ENCODE peak calls at places on chromosomes 11 and 22, in four cellular contexts. Z is astrocyte, C is cardiac muscle cell, L is AG04450. Q is an unnamed sample. For H3K27me3, the result is how much of the 10 kb centered on the place peaks cover.

GRCh38 chr11:97454988-97455387 is 1065.2 kb downstream of the JRKL start:
- DNase-seq in C (peak), L (no peak), Z (peak), Q (no peak)

GRCh38 chr11:8267831-8268529 is 4.3 kb upstream of the LMO1 start:
- DNase-seq in C (peak), Z (no peak), L (no peak), Q (no peak)

GRCh38 chr22:17063372-17064106 is 21.3 kb upstream of the IL17RA start:
- DNase-seq in Z (no peak), C (peak), L (no peak), Q (no peak)

GRCh38 chr11:134032501-134033091 is 36.3 kb upstream of the JAM3 start:
- DNase-seq in Z (no peak), C (no peak), L (no peak), Q (no peak)

GRCh38 chr11:48050304-48050703 is 69.9 kb downstream of the PTPRJ start:
- DNase-seq in C (no peak), L (no peak), Z (no peak), Q (no peak)

GRCh38 chr11:101126551-101127347 is 2.9 kb downstream of the PGR start:
- DNase-seq in C (peak), L (no peak), Z (no peak), Q (no peak)

GRCh38 chr22:49212466-49212865 is 615.2 kb downstream of the BRD1 start:
- DNase-seq in C (no peak), L (no peak), Z (no peak), Q (no peak)

GRCh38 chr11:109641549-109641948 is 219.6 kb downstream of the C11orf87 start:
- DNase-seq in C (peak), Z (peak), L (peak), Q (no peak)

GRCh38 chr11:82233211-82233610 is 500.5 kb downstream of the FAM181B start:
- DNase-seq in L (no peak), Z (no peak), C (no peak), Q (no peak)

GRCh38 chr22:19766506-19767426 is 6.2 kb downstream of the TBX1 start:
- DNase-seq in L (no peak), Z (no peak), C (peak), Q (no peak)

GRCh38 chr11:22666700-22667439 is 459 bp downstream of the GAS2 start:
- DNase-seq in L (no peak), C (peak), Z (peak), Q (no peak)

GRCh38 chr11:127071606-127072005 is 71.0 kb upstream of the KIRREL3 start:
- DNase-seq in C (no peak), L (no peak), Z (no peak), Q (no peak)

GRCh38 chr11:76636826-76637460 is 33.6 kb downstream of the LRRC32 start:
- DNase-seq in Z (no peak), C (no peak), L (no peak), Q (no peak)

GRCh38 chr11:6667733-6668374 is 12.2 kb upstream of the DCHS1 start:
- DNase-seq in Z (no peak), L (no peak), C (peak), Q (no peak)

GRCh38 chr11:94129505-94130335 is 1.1 kb downstream of the PANX1 start:
- DNase-seq in C (no peak), L (no peak), Z (no peak), Q (no peak)

GRCh38 chr22:25364281-25364680 is 144.8 kb downstream of the CRYBB2 start:
- DNase-seq in L (no peak), Z (no peak), C (no peak), Q (no peak)

GRCh38 chr11:33256808-33257159 is 397 bp upstream of the HIPK3 start:
- DNase-seq in Z (no peak), L (no peak), C (no peak), Q (no peak)

GRCh38 chr11:44578279-44578678 is 12.8 kb downstream of the CD82 start:
- DNase-seq in Z (no peak), L (no peak), C (no peak), Q (no peak)

GRCh38 chr11:62588966-62589637 is 2.2 kb downstream of the TUT1 start:
- DNase-seq in Z (no peak), C (no peak), L (no peak), Q (no peak)
- TF ChIP-seq CTCF in Z (peak), C (peak), L (peak), Q (peak)

DNA sequence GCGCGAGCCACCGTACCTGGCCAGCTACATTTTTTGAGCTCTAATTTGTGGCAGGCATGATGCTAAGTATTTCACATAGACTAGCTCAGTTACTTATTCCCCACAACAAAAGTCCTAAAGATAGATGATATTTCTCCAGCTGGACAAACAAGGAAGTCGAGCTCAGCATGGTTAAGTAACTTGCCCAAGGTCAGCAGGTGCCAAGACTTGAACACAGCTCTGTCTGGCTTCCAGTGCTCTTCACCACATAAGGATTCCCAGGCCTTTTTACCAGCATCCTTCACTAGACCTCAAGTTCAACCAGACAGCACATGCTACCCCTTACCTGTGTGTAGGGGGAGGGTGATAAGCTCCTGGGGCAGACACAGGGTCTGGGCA is 177.3 kb upstream of the NCAM1 start:
- DNase-seq in Z (peak), L (no peak), C (no peak), Q (no peak)
- H3K27me3 ChIP-seq in Z (under half), L (under half), C (under half), Q (under half)

GRCh38 chr22:30546616-30547015 is at the start of gene SEC14L6:
- DNase-seq in Z (no peak), C (no peak), L (no peak), Q (no peak)

GRCh38 chr22:30539368-30539767 is 7.2 kb downstream of the SEC14L6 start:
- DNase-seq in C (no peak), Z (no peak), L (no peak), Q (no peak)

GRCh38 chr22:30541979-30542810 is 4.3 kb downstream of the SEC14L6 start:
- DNase-seq in C (peak), L (no peak), Z (no peak), Q (no peak)

GRCh38 chr22:30547188-30547587 is 647 bp upstream of the SEC14L6 start:
- DNase-seq in C (no peak), L (no peak), Z (no peak), Q (no peak)

GRCh38 chr22:30542811-30543188 is 3.7 kb downstream of the SEC14L6 start:
- DNase-seq in Z (no peak), C (no peak), L (no peak), Q (no peak)
- H3K4me3 ChIP-seq in Z (peak), C (no peak), L (no peak), Q (no peak)

GRCh38 chr11:119608201-119608600 is 120.8 kb downstream of the NECTIN1 start:
- DNase-seq in L (no peak), C (no peak), Z (no peak), Q (no peak)

GRCh38 chr11:119607726-119608125 is 121.3 kb downstream of the NECTIN1 start:
- DNase-seq in Z (no peak), C (no peak), L (no peak), Q (no peak)

GRCh38 chr11:119605137-119605675 is 123.8 kb downstream of the NECTIN1 start:
- DNase-seq in Z (no peak), C (no peak), L (no peak), Q (no peak)

GRCh38 chr11:119599864-119600593 is 129.0 kb downstream of the NECTIN1 start:
- DNase-seq in Z (no peak), L (no peak), C (no peak), Q (no peak)

GRCh38 chr11:119602745-119603373 is 126.1 kb downstream of the NECTIN1 start:
- DNase-seq in L (no peak), Z (no peak), C (no peak), Q (no peak)
- TF ChIP-seq CTCF in L (no peak), Z (no peak), C (peak), Q (no peak)

Q was measured in BJ.